ENCODE peak calls at places on chromosomes 7 and 10, in seven cellular contexts. Q is tibial artery; V is left cardiac atrium; A is foreskin melanocyte; C is activated CD4-positive, alpha-beta T cell treated with anti-CD3 and anti-CD28 coated beads for 36 hours; M is mammary epithelial cell; Z is natural killer cell. B is an unnamed sample.

GRCh38 chr7:155830961-155831806 is 18.9 kb upstream of the SHH start:
- DNase-seq in Q (no peak), Z (no peak), A (no peak), V (no peak), C (no peak), M (no peak), B (no peak)

GRCh38 chr7:149202831-149203231 is 7.5 kb downstream of the ZNF282 start:
- DNase-seq in V (no peak), A (no peak), C (peak; percentile 68), Z (no peak), Q (no peak), M (no peak), B (no peak)

GRCh38 chr7:100476903-100477870 is 1.8 kb downstream of the TSC22D4 start:
- DNase-seq in Z (no peak), M (no peak), Q (no peak), C (peak; percentile 81), A (no peak), V (no peak), B (no peak)

GRCh38 chr7:2172311-2173183 is 60.2 kb downstream of the MAD1L1 start:
- DNase-seq in M (peak; percentile 44), Q (no peak), A (no peak), Z (no peak), V (no peak), C (no peak), B (no peak)

GRCh38 chr7:128155100-128155763 is 85.8 kb upstream of the LEP start:
- DNase-seq in C (no peak), A (no peak), V (no peak), Q (no peak), Z (no peak), M (no peak), B (no peak)

GRCh38 chr7:75872073-75872782 is 6.6 kb upstream of the RHBDD2 start:
- DNase-seq in A (no peak), Q (no peak), Z (no peak), M (no peak), V (no peak), C (no peak), B (no peak)

GRCh38 chr10:70650751-70651150 is 21.6 kb upstream of the ADAMTS14 start:
- DNase-seq in Z (no peak), A (no peak), Q (no peak), C (no peak), V (no peak), M (no peak), B (no peak)

GRCh38 chr10:119461923-119462322 is 80.6 kb downstream of the RGS10 start:
- DNase-seq in C (no peak), Z (no peak), V (no peak), Q (no peak), M (no peak), A (no peak), B (no peak)

GRCh38 chr10:6999232-6999925 is 411.5 kb downstream of the SFMBT2 start:
- DNase-seq in C (no peak), M (no peak), Z (no peak), V (no peak), Q (no peak), A (no peak), B (no peak)

GRCh38 chr7:117171106-117171505 is 151.8 kb downstream of the WNT2 start:
- DNase-seq in Z (no peak), M (no peak), Q (no peak), V (no peak), C (no peak), A (no peak), B (no peak)

GRCh38 chr10:123842692-123843385 is 48.8 kb downstream of the CPXM2 start:
- DNase-seq in Q (no peak), M (no peak), C (no peak), Z (no peak), A (no peak), V (no peak), B (no peak)

GRCh38 chr10:52778511-52779392 is 6.2 kb upstream of the MBL2 start:
- DNase-seq in Z (no peak), A (peak; percentile 37), V (no peak), Q (no peak), C (no peak), M (no peak), B (no peak)

GRCh38 chr10:51879238-51879637 is 179.8 kb upstream of the CSTF2T start:
- DNase-seq in V (peak; percentile 25), A (peak; percentile 96), M (peak; percentile 99), Q (peak; percentile 52), C (peak; percentile 40), Z (no peak), B (no peak)

GRCh38 chr7:77811895-77812685 is 13.5 kb downstream of the PHTF2 start:
- DNase-seq in V (no peak), C (no peak), M (peak; percentile 35), Q (no peak), Z (no peak), A (no peak), B (no peak)

GRCh38 chr10:125411724-125412123 is 251.4 kb upstream of the CTBP2 start:
- DNase-seq in Z (no peak), Q (no peak), V (no peak), A (peak; percentile 16), C (no peak), M (peak; percentile 94), B (no peak)

GRCh38 chr7:151579642-151580041 is 59.9 kb upstream of the RHEB start:
- DNase-seq in Q (no peak), V (no peak), C (no peak), Z (no peak), M (no peak), A (no peak), B (no peak)

GRCh38 chr10:60414877-60415585 is 25.4 kb upstream of the ANK3 start:
- DNase-seq in C (no peak), Z (no peak), V (no peak), M (peak; percentile 95), A (no peak), Q (no peak), B (no peak)

GRCh38 chr7:95213148-95213547 is 111.2 kb downstream of the PON1 start:
- DNase-seq in V (no peak), Z (no peak), Q (peak; percentile 24), A (no peak), C (no peak), M (no peak), B (no peak)

GRCh38 chr7:89401099-89401498 is 605.6 kb upstream of the TEX47 start:
- DNase-seq in V (no peak), M (no peak), Z (no peak), Q (no peak), A (no peak), C (no peak), B (no peak)

GRCh38 chr7:75650671-75651070 is 88.1 kb downstream of the HIP1 start:
- DNase-seq in V (peak; percentile 78), Z (no peak), Q (peak; percentile 52), M (no peak), A (no peak), C (no peak), B (no peak)

GRCh38 chr10:112286837-112287818 is 3.9 kb downstream of the TECTB start:
- DNase-seq in M (no peak), V (no peak), Q (no peak), A (no peak), C (no peak), Z (no peak), B (no peak)

B was measured in naive B cell.